ENCODE peak calls at places on chromosomes 7 and 10, in four cellular contexts. J, U, O and N are unnamed samples.

GRCh38 chr10:106506509-106507265 is 657.8 kb downstream of the SORCS1 start:
- DNase-seq in U (no peak), O (no peak), J (no peak), N (no peak)

GRCh38 chr10:104643023-104643663 is 2.1 kb downstream of the SORCS3 start:
- DNase-seq in O (no peak), J (no peak), U (no peak), N (no peak)

GRCh38 chr10:129417882-129418281 is 49.2 kb upstream of the MGMT start:
- DNase-seq in O (no peak), U (no peak), J (no peak), N (no peak)

GRCh38 chr7:74094224-74095095 is 10.9 kb downstream of the LIMK1 start:
- DNase-seq in O (peak; percentile 54), J (peak; percentile 70), U (peak; percentile 87), N (peak; percentile 92)

GRCh38 chr7:80508440-80508839 is 3.4 kb downstream of the GNAT3 start:
- DNase-seq in J (no peak), O (no peak), U (no peak), N (no peak)

GRCh38 chr7:63073286-63073685 is 925.4 kb upstream of the ZNF722 start:
- DNase-seq in O (no peak), U (no peak), J (no peak), N (no peak)

GRCh38 chr7:97179454-97180104 is 62.1 kb downstream of the SDHAF3 start:
- DNase-seq in U (no peak), O (peak; percentile 53), J (peak; percentile 72), N (peak; percentile 27)

GRCh38 chr10:683448-684071 is 5.9 kb downstream of the DIP2C start:
- DNase-seq in O (no peak), U (no peak), J (no peak), N (no peak)

GRCh38 chr7:117873933-117874530 is 791 bp upstream of the CTTNBP2 start:
- DNase-seq in O (no peak), J (no peak), U (no peak), N (no peak)
- H3K27ac ChIP-seq in O (no peak overlapping the region), J (peak overlapping the region; percentile 40), U (no peak overlapping the region), N (no peak overlapping the region)

GRCh38 chr7:66804001-66804400 is 63.5 kb downstream of the RABGEF1 start:
- DNase-seq in J (no peak), U (no peak), O (no peak), N (no peak)

DNA sequence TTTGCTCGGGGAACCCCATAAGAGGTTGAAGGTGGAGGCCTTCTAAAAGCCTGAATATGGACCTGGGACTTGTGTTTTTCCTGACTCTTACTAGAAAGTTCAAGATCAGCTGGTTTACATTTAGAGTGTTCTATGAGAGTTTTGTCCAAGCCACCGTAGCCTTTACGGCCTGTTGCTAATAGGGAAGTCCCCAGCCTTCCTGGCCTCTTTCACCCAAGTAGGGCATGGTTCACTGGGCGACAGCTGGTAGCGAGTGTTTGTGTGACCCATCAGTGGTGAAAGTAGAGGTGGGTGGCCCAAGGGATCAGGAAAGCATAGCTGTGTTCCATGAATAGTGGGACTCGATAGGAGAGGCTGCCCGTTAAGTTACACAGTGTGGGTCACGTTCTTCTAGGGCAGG is 60.1 kb downstream of the RABGEF1 start:
- DNase-seq in J (no peak), O (no peak), U (peak; percentile 11), N (no peak)
- H3K4me3 ChIP-seq in J (no peak overlapping the region), O (no peak overlapping the region), U (no peak overlapping the region), N (no peak overlapping the region)

GRCh38 chr7:18425873-18426520 is 69.6 kb upstream of the HDAC9 start:
- DNase-seq in O (no peak), J (no peak), U (no peak), N (no peak)

GRCh38 chr7:18425227-18425626 is 70.3 kb upstream of the HDAC9 start:
- DNase-seq in J (no peak), U (no peak), O (no peak), N (no peak)

GRCh38 chr7:18426564-18427226 is 68.9 kb upstream of the HDAC9 start:
- DNase-seq in J (no peak), O (no peak), U (no peak), N (no peak)

GRCh38 chr7:18430810-18431209 is 64.7 kb upstream of the HDAC9 start:
- DNase-seq in J (no peak), O (no peak), U (no peak), N (no peak)

DNA sequence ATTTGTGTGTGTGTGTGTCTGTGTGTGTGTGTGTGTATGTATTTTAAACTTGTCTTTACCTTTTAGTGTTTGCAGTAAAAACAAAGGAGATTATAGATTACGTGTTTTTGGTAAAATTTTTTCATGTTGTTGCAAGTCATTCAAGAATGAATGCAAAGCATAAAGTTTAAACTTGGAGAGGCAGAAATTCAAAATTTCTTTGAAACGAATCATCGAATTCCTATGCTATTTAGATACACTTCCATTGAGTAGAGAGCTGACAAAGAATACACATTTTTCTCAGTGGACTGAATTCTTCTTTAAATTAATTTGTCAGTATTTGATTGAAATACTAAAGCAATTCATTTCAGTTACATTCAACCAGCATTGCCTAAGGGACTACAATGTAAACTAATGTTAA is 66.0 kb upstream of the HDAC9 start:
- DNase-seq in J (no peak), U (no peak), O (no peak), N (no peak)
- H2AFZ ChIP-seq in J (no peak overlapping the region), U (no peak overlapping the region), O (no peak overlapping the region), N (peak overlapping the region; percentile 46)

DNA sequence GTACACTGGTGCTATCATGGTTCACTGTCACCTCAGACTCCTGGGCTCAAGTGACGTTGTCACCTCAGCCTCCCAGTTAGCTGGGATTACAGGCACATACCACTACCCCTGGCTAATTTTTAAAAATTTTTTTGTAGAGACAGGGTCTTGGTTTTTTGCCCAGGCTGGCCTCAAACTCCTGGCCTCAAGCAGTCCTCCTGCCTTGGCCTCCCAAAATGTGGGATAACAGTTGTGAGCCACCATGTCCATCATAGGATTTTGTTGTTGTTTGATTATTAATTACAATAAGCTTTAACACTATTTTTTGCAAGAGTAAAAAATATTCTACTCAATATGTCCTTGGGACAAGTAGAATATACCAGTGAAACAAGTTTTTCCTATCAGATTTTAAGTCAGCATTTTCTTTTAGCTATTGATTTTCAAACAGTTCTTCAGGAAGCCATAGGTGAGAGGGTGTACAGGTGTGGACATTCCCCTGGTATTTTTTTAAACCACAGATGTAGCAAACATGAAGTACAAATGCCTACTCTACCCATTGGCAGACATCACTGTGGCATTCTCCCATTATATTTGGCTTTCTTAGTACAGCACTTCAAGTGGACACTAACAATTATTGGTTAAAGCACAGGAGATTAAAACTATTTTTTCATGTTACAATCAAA is 18.7 kb downstream of the KMT2E start:
- DNase-seq in O (no peak), U (no peak), J (no peak), N (no peak)
- H3K27ac ChIP-seq in O (no peak overlapping the region), U (no peak overlapping the region), J (no peak overlapping the region), N (no peak overlapping the region)

GRCh38 chr7:155059703-155060102 is 10.4 kb upstream of the HTR5A start:
- DNase-seq in J (no peak), U (no peak), O (no peak), N (no peak)
- H3K4me3 ChIP-seq in J (no peak overlapping the region), U (no peak overlapping the region), O (no peak overlapping the region), N (no peak overlapping the region)

DNA sequence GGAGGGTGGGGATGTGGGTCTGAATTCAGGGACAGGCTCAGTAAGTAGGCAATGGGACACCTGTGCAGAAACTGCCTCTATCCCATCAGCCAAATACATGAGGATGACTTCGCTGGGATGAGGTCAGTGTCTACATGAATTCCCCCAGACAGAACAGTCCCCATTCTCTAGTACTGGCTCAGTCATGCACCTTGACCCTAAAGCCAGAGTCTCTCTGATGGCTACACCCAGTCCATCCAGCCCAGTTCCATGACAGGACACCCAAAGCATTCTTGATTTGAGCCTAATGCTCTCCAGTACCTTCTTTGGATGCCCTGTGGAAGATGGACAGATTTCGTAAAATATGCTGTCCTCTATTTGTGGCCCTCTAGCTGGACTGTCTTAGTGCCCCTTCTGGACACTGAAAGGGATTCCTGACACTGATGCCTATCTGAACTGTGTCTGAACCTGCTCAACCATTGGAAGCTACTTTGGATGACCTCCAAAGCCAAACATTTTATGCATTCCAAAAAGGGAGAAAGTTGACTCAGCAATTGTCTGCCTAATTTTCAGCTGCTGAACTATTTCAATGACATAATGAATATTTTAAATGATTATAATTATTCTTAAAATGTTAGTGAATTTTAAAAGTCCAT is 14.6 kb downstream of the SFRP4 start:
- DNase-seq in O (no peak), U (no peak), J (no peak), N (no peak)
- H2AFZ ChIP-seq in O (no peak overlapping the region), U (no peak overlapping the region), J (peak overlapping the region; percentile 70), N (no peak overlapping the region)

GRCh38 chr7:81688622-81689411 is 81.0 kb downstream of the HGF start:
- DNase-seq in O (no peak), J (peak; percentile 20), U (no peak), N (no peak)

GRCh38 chr7:81687062-81687461 is 82.8 kb downstream of the HGF start:
- DNase-seq in U (no peak), O (no peak), J (no peak), N (no peak)

GRCh38 chr7:81682873-81683272 is 87.0 kb downstream of the HGF start:
- DNase-seq in J (no peak), O (no peak), U (no peak), N (no peak)

GRCh38 chr7:81684513-81685262 is 85.2 kb downstream of the HGF start:
- DNase-seq in O (peak; percentile 20), J (peak; percentile 5), U (no peak), N (peak; percentile 87)

GRCh38 chr7:81685263-81685868 is 84.5 kb downstream of the HGF start:
- DNase-seq in J (no peak), U (no peak), O (no peak), N (no peak)
- H3K27ac ChIP-seq in J (no peak overlapping the region), U (no peak overlapping the region), O (no peak overlapping the region), N (no peak overlapping the region)

DNA sequence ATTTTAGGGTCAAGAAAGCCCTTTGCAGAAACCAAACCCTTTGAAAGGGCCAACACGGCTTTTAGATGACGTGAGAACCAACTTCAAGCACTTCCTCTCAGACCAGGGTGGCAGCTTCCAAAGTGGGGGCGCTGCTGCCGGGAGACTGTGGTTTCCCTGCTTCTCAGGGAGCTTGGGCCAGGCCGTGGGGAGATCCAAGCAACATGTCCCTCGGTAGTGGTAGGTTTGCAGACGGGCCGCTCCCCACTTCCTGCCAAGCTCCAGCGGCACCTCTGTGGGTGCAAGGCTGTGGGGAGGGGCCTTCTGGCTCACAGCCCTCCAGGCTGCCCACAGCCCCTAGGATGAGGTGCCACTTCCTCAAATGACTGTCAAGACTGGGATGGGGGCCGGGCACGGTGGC is 132.4 kb downstream of the FAM53B start:
- DNase-seq in O (no peak), U (no peak), J (no peak), N (no peak)
- H3K4me3 ChIP-seq in O (no peak overlapping the region), U (no peak overlapping the region), J (no peak overlapping the region), N (no peak overlapping the region)